ENCODE peak calls at places on chromosomes 12 and 14, in eight cellular contexts. W, Q, L, F, N, C, O and E are unnamed samples.

GRCh38 chr12:119942386-119942785 is 46.6 kb upstream of the BICDL1 start:
- DNase-seq in N (no peak), W (no peak), O (no peak), Q (no peak), C (no peak), F (no peak), L (no peak), E (no peak)

GRCh38 chr14:92690171-92691011 is 58.0 kb downstream of the LGMN start:
- DNase-seq in L (peak; percentile 33), F (no peak), O (peak; percentile 59), Q (peak; percentile 44), N (no peak), W (no peak), C (peak; percentile 65), E (no peak)

GRCh38 chr12:30015661-30016060 is 231.9 kb upstream of the TMTC1 start:
- DNase-seq in L (no peak), O (no peak), N (no peak), W (no peak), C (no peak), Q (no peak), F (no peak), E (no peak)

GRCh38 chr14:78448483-78449094 is 278.4 kb downstream of the NRXN3 start:
- DNase-seq in N (no peak), L (peak; percentile 81), W (peak; percentile 4), F (peak; percentile 8), O (peak; percentile 5), C (peak; percentile 25), Q (peak; percentile 12), E (no peak)

GRCh38 chr12:47194501-47194900 is 114.7 kb upstream of the AMIGO2 start:
- DNase-seq in N (no peak), L (no peak), W (no peak), C (no peak), O (no peak), F (no peak), Q (no peak), E (no peak)

GRCh38 chr14:90617942-90618341 is 198.3 kb downstream of the TTC7B start:
- DNase-seq in O (no peak), N (no peak), Q (no peak), L (no peak), W (no peak), C (no peak), F (no peak), E (no peak)

GRCh38 chr12:79897617-79898016 is 37.3 kb downstream of the PPP1R12A start:
- DNase-seq in C (peak; percentile 90), N (no peak), F (no peak), W (no peak), L (peak; percentile 50), Q (peak; percentile 97), O (peak; percentile 94), E (no peak)

GRCh38 chr14:96069421-96069820 is 30.3 kb downstream of the C14orf132 start:
- DNase-seq in O (no peak), N (no peak), F (no peak), Q (no peak), C (no peak), W (no peak), L (no peak), E (no peak)

GRCh38 chr12:124506145-124506831 is 61.1 kb downstream of the NCOR2 start:
- DNase-seq in F (no peak), C (peak; percentile 80), L (no peak), O (peak; percentile 86), N (peak; percentile 67), W (no peak), Q (peak; percentile 62), E (no peak)

GRCh38 chr14:96039633-96040311 is 610 bp downstream of the C14orf132 start:
- DNase-seq in O (peak; percentile 43), F (no peak), Q (peak; percentile 8), W (peak; percentile 20), C (peak; percentile 56), L (peak; percentile 72), N (no peak), E (no peak)